ENCODE peak calls at places on chromosome 3, in four cellular contexts. One of them, this sample, is unnamed.

GRCh38 chr3:149646181-149646766 is 11.6 kb downstream of the WWTR1 start:
- DNase-seq in K562: peak; percentile 63
- DNase-seq in HepG2: no peak
- DNase-seq in GM12878: no peak
- DNase-seq in this sample: peak; percentile 47

GRCh38 chr3:48408823-48409281 is 21.0 kb downstream of the PLXNB1 start:
- DNase-seq in HepG2: no peak
- DNase-seq in GM12878: no peak
- DNase-seq in K562: no peak
- DNase-seq in this sample: no peak

GRCh38 chr3:39718674-39719595 is 90.5 kb upstream of the MYRIP start:
- DNase-seq in K562: no peak
- DNase-seq in HepG2: no peak
- DNase-seq in GM12878: no peak
- DNase-seq in this sample: no peak

GRCh38 chr3:63296249-63296648 is 18.1 kb downstream of the SYNPR start:
- DNase-seq in GM12878: no peak
- DNase-seq in K562: no peak
- DNase-seq in HepG2: no peak
- DNase-seq in this sample: no peak

GRCh38 chr3:140706360-140706759 is 28.5 kb downstream of the TRIM42 start:
- DNase-seq in K562: no peak
- DNase-seq in GM12878: no peak
- DNase-seq in HepG2: no peak
- DNase-seq in this sample: no peak

GRCh38 chr3:25856902-25857518 is 67.1 kb downstream of the OXSM start:
- DNase-seq in GM12878: no peak
- DNase-seq in HepG2: peak; percentile 23
- DNase-seq in K562: peak; percentile 62
- DNase-seq in this sample: peak; percentile 22

GRCh38 chr3:9912294-9912935 is 4.5 kb upstream of the IL17RC start:
- DNase-seq in HepG2: no peak
- DNase-seq in GM12878: no peak
- DNase-seq in K562: no peak
- DNase-seq in this sample: no peak

GRCh38 chr3:149245738-149246451 is 24.3 kb upstream of the CP start:
- DNase-seq in K562: no peak
- DNase-seq in GM12878: peak; percentile 46
- DNase-seq in HepG2: peak; percentile 75
- DNase-seq in this sample: no peak

GRCh38 chr3:20111836-20112235 is 71.6 kb downstream of the KAT2B start:
- DNase-seq in HepG2: no peak
- DNase-seq in K562: no peak
- DNase-seq in GM12878: no peak
- DNase-seq in this sample: peak; percentile 12

GRCh38 chr3:47156418-47156817 is 7.5 kb downstream of the SETD2 start:
- DNase-seq in GM12878: no peak
- DNase-seq in K562: no peak
- DNase-seq in HepG2: no peak
- DNase-seq in this sample: no peak

GRCh38 chr3:43023766-43024165 is 44.7 kb downstream of the GASK1A start:
- DNase-seq in K562: no peak
- DNase-seq in HepG2: no peak
- DNase-seq in GM12878: no peak
- DNase-seq in this sample: no peak

GRCh38 chr3:12158387-12159226 is at the start of gene TIMP4:
- DNase-seq in HepG2: peak; percentile 46
- DNase-seq in GM12878: no peak
- DNase-seq in K562: no peak
- DNase-seq in this sample: no peak
- H2AFZ ChIP-seq in HepG2: peak within 1 kb of the TSS; percentile 73
- H2AFZ ChIP-seq in GM12878: no peak within 1 kb of the TSS
- H2AFZ ChIP-seq in K562: no peak within 1 kb of the TSS
- H2AFZ ChIP-seq in this sample: no peak within 1 kb of the TSS

GRCh38 chr3:132660745-132661067 is 577 bp downstream of the UBA5 start:
- DNase-seq in GM12878: no peak
- DNase-seq in K562: peak; percentile 38
- DNase-seq in HepG2: no peak
- DNase-seq in this sample: peak; percentile 4
- TF ChIP-seq ZBTB33 in GM12878: no peak
- TF ChIP-seq ZBTB33 in K562: no peak
- TF ChIP-seq ZBTB33 in HepG2: no peak
- TF ChIP-seq ZBTB33 in this sample: no peak

GRCh38 chr3:13891492-13892073 is 11.7 kb upstream of the WNT7A start:
- DNase-seq in HepG2: no peak
- DNase-seq in K562: peak; percentile 60
- DNase-seq in GM12878: no peak
- DNase-seq in this sample: no peak

GRCh38 chr3:13888576-13888975 is 8.7 kb upstream of the WNT7A start:
- DNase-seq in GM12878: no peak
- DNase-seq in HepG2: no peak
- DNase-seq in K562: no peak
- DNase-seq in this sample: no peak

GRCh38 chr3:13892304-13892703 is 12.4 kb upstream of the WNT7A start:
- DNase-seq in K562: no peak
- DNase-seq in HepG2: no peak
- DNase-seq in GM12878: no peak
- DNase-seq in this sample: no peak

GRCh38 chr3:13891017-13891392 is 11.1 kb upstream of the WNT7A start:
- DNase-seq in HepG2: no peak
- DNase-seq in GM12878: no peak
- DNase-seq in K562: no peak
- DNase-seq in this sample: no peak

DNA sequence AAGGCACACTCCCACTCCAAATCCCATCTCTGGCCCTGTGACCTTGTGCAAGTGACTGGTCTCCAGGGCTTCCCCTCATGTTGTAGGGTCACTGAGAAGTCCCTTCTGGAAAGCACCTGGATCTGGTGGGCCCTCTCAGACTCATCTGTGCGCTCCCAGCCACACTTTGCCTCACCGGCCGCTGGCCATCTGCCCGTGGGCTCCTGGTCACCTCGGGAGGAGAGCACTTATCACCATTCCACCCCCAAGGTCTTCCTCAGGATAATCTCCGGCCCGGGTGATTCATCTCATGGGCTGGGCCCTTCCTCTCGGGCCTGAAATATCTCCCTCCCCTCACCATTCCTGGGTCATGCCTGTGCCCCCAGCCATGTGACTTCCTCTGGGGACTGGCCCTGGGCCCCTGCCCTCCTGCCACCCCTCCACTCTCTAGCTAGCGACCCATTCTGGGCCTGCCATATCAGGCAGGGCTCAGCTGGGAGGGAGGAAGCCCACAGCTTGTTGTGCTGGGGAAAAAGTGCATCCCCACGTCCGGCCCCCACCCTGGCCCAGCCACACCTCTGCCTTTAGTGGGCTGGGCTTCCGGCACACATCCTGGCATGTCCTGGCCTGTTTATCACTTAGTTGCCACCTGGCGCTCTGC is 10.6 kb upstream of the WNT7A start:
- DNase-seq in HepG2: no peak
- DNase-seq in K562: peak; percentile 80
- DNase-seq in GM12878: no peak
- DNase-seq in this sample: no peak
- TF ChIP-seq ZNF274 in HepG2: no peak
- TF ChIP-seq ZNF274 in K562: no peak
- TF ChIP-seq ZNF274 in GM12878: no peak
- TF ChIP-seq ZNF274 in this sample: no peak

GRCh38 chr3:52220380-52221026 is 4.9 kb downstream of the TLR9 start:
- DNase-seq in K562: peak; percentile 79
- DNase-seq in HepG2: peak; percentile 49
- DNase-seq in GM12878: no peak
- DNase-seq in this sample: peak; percentile 54
- H2AFZ ChIP-seq in K562: peak overlapping the region; percentile 37
- H2AFZ ChIP-seq in HepG2: no peak overlapping the region
- H2AFZ ChIP-seq in GM12878: no peak overlapping the region
- H2AFZ ChIP-seq in this sample: no peak overlapping the region

DNA sequence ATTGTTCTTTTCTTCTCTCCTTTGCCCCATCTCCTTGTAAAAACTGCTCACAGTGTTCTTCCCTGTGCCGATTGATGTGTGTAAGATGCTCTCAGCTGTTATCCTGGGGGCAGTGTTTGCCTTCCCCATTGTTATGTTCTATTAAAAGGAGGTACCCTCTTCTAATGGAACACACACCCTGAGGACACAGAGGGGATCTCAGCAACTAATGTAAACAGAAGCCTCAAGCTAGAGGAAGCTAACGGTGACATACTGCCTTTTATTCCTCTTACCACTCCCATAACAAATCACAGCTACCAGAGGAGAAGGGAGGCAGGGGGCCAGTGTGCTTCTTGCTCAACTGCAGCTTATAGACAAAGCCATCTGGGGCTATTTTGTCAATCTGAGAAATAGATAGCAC is 2.2 kb downstream of the TAGLN3 start:
- DNase-seq in HepG2: no peak
- DNase-seq in K562: no peak
- DNase-seq in GM12878: no peak
- DNase-seq in this sample: no peak
- TF ChIP-seq ZBTB33 in HepG2: no peak
- TF ChIP-seq ZBTB33 in K562: no peak
- TF ChIP-seq ZBTB33 in GM12878: no peak
- TF ChIP-seq ZBTB33 in this sample: no peak

GRCh38 chr3:145776782-145777408 is 384.1 kb downstream of the PLOD2 start:
- DNase-seq in GM12878: peak; percentile 16
- DNase-seq in K562: peak; percentile 3
- DNase-seq in HepG2: peak; percentile 47
- DNase-seq in this sample: peak; percentile 39
- TF ChIP-seq ZNF274 in GM12878: no peak
- TF ChIP-seq ZNF274 in K562: no peak
- TF ChIP-seq ZNF274 in HepG2: no peak
- TF ChIP-seq ZNF274 in this sample: no peak

This sample was measured in HCT116.